ENCODE peak calls at places on chromosomes 1 and 21, in six cellular contexts. O, Q, D, P, F and S are unnamed samples.

GRCh38 chr1:14487671-14488070 is 110.8 kb upstream of the KAZN start:
- DNase-seq in O (no peak), Q (no peak), D (no peak), P (no peak), F (no peak), S (no peak)

GRCh38 chr1:2187619-2188018 is 7.0 kb downstream of the FAAP20 start:
- DNase-seq in O (no peak), Q (no peak), D (no peak), P (no peak), F (no peak), S (peak; percentile 49)

GRCh38 chr1:31957701-31958674 is 19.8 kb upstream of the PTP4A2 start:
- DNase-seq in O (no peak), Q (no peak), D (peak; percentile 61), P (no peak), F (no peak), S (no peak)

GRCh38 chr21:32475162-32475812 is 62.8 kb downstream of the EVA1C start:
- DNase-seq in O (no peak), Q (no peak), D (no peak), P (no peak), F (no peak), S (no peak)

GRCh38 chr1:5647226-5647625 is 345.0 kb downstream of the NPHP4 start:
- DNase-seq in O (no peak), Q (peak; percentile 13), D (no peak), P (no peak), F (no peak), S (no peak)

GRCh38 chr1:147579532-147580199 is 38.4 kb downstream of the BCL9 start:
- DNase-seq in O (no peak), Q (peak; percentile 29), D (no peak), P (no peak), F (no peak), S (peak; percentile 35)

GRCh38 chr1:235588916-235589515 is 60.6 kb downstream of the GNG4 start:
- DNase-seq in O (peak; percentile 35), Q (no peak), D (no peak), P (no peak), F (no peak), S (no peak)

GRCh38 chr1:247118946-247119446 is 14.8 kb upstream of the ZNF669 start:
- DNase-seq in O (peak; percentile 97), Q (no peak), D (peak; percentile 52), P (peak; percentile 27), F (no peak), S (no peak)

GRCh38 chr1:201740609-201741231 is 88.2 kb upstream of the IPO9 start:
- DNase-seq in O (peak; percentile 69), Q (no peak), D (no peak), P (no peak), F (no peak), S (no peak)

GRCh38 chr1:201742955-201743805 is 85.8 kb upstream of the IPO9 start:
- DNase-seq in O (no peak), Q (no peak), D (no peak), P (no peak), F (no peak), S (no peak)

GRCh38 chr1:201740086-201740541 is 88.8 kb upstream of the IPO9 start:
- DNase-seq in O (peak; percentile 73), Q (no peak), D (no peak), P (no peak), F (no peak), S (no peak)

GRCh38 chr1:201742476-201742875 is 86.5 kb upstream of the IPO9 start:
- DNase-seq in O (no peak), Q (no peak), D (no peak), P (no peak), F (no peak), S (no peak)

GRCh38 chr1:201741763-201742342 is 87.1 kb upstream of the IPO9 start:
- DNase-seq in O (no peak), Q (no peak), D (no peak), P (no peak), F (no peak), S (no peak)
- H3K4me3 ChIP-seq in O (no peak overlapping the region), Q (no peak overlapping the region), D (no peak overlapping the region), P (no peak overlapping the region), F (no peak overlapping the region), S (no peak overlapping the region)

GRCh38 chr1:107786214-107786842 is 178.7 kb downstream of the VAV3 start:
- DNase-seq in O (no peak), Q (no peak), D (no peak), P (no peak), F (no peak), S (no peak)
- TF ChIP-seq POLR2AphosphoS5 in O (no peak), Q (no peak), D (no peak), P (no peak), F (no peak), S (no peak)

DNA sequence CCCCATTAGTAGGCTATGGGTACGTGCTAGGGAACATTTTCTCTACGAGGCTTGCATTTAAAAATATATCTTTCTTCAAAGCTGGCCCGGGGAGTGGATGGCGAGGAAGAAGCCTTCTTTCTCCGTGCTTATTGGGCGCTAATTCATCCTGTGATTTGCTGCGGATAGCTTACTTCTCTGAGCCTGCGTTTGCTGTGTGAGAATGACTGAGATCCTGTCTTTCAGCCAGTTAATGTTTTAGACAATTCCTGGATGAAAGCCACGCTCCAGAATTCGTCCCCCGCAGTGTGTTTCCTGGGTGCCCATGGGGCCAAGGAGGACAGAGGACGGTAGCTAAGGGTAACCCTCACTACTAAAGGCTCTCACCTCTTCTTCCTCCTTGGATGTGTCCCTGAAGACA is 57.8 kb upstream of the TARBP1 start:
- DNase-seq in O (no peak), Q (no peak), D (no peak), P (no peak), F (no peak), S (no peak)
- H3K27ac ChIP-seq in O (no peak overlapping the region), Q (peak overlapping the region; percentile 97), D (no peak overlapping the region), P (no peak overlapping the region), F (peak overlapping the region; percentile 100), S (peak overlapping the region; percentile 93)

GRCh38 chr21:39630827-39631226 is 18.1 kb downstream of the B3GALT5 start:
- DNase-seq in O (no peak), Q (no peak), D (no peak), P (no peak), F (no peak), S (no peak)
- H3K4me3 ChIP-seq in O (no peak overlapping the region), Q (no peak overlapping the region), D (no peak overlapping the region), P (no peak overlapping the region), F (no peak overlapping the region), S (no peak overlapping the region)